ENCODE peak calls at places on chromosomes 6 and 20, in ten cellular contexts. D is IMR-90, R is H9, G is HFFc6, O is endothelial cell, I is pancreas, C is cardiac muscle cell, E is lower leg skin, Y is WTC11, Q is AG09309. X is an unnamed sample.

GRCh38 chr20:11140359-11140758 is 466.6 kb upstream of the JAG1 start:
- DNase-seq in G (peak), Y (no peak), D (peak), I (no peak), E (no peak), C (no peak), Q (peak), R (no peak), O (no peak), X (peak)

GRCh38 chr6:96059586-96059985 is 43.8 kb downstream of the FUT9 start:
- DNase-seq in Y (no peak), D (no peak), I (no peak), O (no peak), R (no peak), G (no peak), E (no peak), Q (no peak), C (no peak), X (peak)

GRCh38 chr20:50558483-50558925 is 48.3 kb downstream of the PTPN1 start:
- DNase-seq in O (no peak), D (peak), E (no peak), G (peak), R (no peak), Y (no peak), Q (peak), C (no peak), I (no peak), X (peak)

GRCh38 chr6:128519931-128520435 is 416 bp downstream of the PTPRK start:
- DNase-seq in R (no peak), C (no peak), G (no peak), I (no peak), Q (no peak), E (peak), O (no peak), D (no peak), Y (no peak), X (no peak)

GRCh38 chr20:33727115-33727479 is 4.7 kb upstream of the ZNF341 start:
- DNase-seq in E (no peak), Y (no peak), R (no peak), G (no peak), Q (no peak), O (no peak), I (no peak), C (no peak), D (no peak), X (no peak)

GRCh38 chr6:36273067-36273466 is 3.2 kb downstream of the PNPLA1 start:
- DNase-seq in E (no peak), R (no peak), I (no peak), G (no peak), Q (no peak), C (no peak), O (no peak), Y (no peak), D (no peak), X (no peak)

GRCh38 chr20:53915459-53916172 is 154.8 kb downstream of the BCAS1 start:
- DNase-seq in Q (peak), O (peak), R (peak), I (peak), G (peak), Y (peak), D (peak), E (peak), C (peak), X (peak)

GRCh38 chr6:18349350-18349749 is 37.8 kb upstream of the RNF144B start:
- DNase-seq in Q (no peak), Y (no peak), E (no peak), R (no peak), O (no peak), I (no peak), C (no peak), D (no peak), G (no peak), X (no peak)

GRCh38 chr6:127893541-127893940 is 7.3 kb downstream of the THEMIS start:
- DNase-seq in O (no peak), R (no peak), Y (no peak), E (no peak), D (no peak), Q (no peak), C (no peak), I (no peak), G (no peak), X (no peak)

GRCh38 chr20:18738055-18738454 is 75.5 kb upstream of the SCP2D1 start:
- DNase-seq in O (no peak), E (no peak), D (no peak), Q (no peak), Y (no peak), I (no peak), G (no peak), C (no peak), R (no peak), X (no peak)

GRCh38 chr6:107655245-107655644 is 165.3 kb downstream of the SOBP start:
- DNase-seq in D (no peak), R (peak), O (peak), G (no peak), E (no peak), I (no peak), Q (no peak), C (peak), Y (peak), X (no peak)

GRCh38 chr6:110039996-110040383 is 61.9 kb downstream of the GPR6 start:
- DNase-seq in R (peak), C (peak), Y (peak), D (peak), O (peak), Q (no peak), I (no peak), E (peak), G (peak), X (peak)

GRCh38 chr6:24504642-24505586 is 10.1 kb downstream of the ALDH5A1 start:
- DNase-seq in Q (no peak), E (peak), I (no peak), Y (no peak), R (no peak), O (no peak), D (no peak), C (no peak), G (no peak), X (no peak)

GRCh38 chr20:41135187-41135887 is 2.0 kb upstream of the PLCG1 start:
- DNase-seq in Y (peak), Q (no peak), E (no peak), R (peak), C (peak), I (peak), D (peak), O (peak), G (no peak), X (no peak)

GRCh38 chr6:37588745-37589139 is 89.0 kb upstream of the CCDC167 start:
- DNase-seq in R (no peak), I (no peak), Y (no peak), D (no peak), Q (no peak), G (no peak), C (no peak), O (no peak), E (no peak), X (no peak)

GRCh38 chr6:103895136-103895535 is 964.6 kb downstream of the HACE1 start:
- DNase-seq in Y (no peak), G (no peak), C (no peak), I (no peak), R (no peak), E (no peak), Q (no peak), D (no peak), O (no peak), X (no peak)

GRCh38 chr6:106381871-106382270 is 21.4 kb downstream of the CRYBG1 start:
- DNase-seq in R (no peak), Q (no peak), E (no peak), D (no peak), I (no peak), Y (no peak), G (no peak), O (no peak), C (peak), X (no peak)

GRCh38 chr6:128327890-128328289 is 192.5 kb downstream of the PTPRK start:
- DNase-seq in G (peak), Q (no peak), I (no peak), Y (peak), E (no peak), R (peak), C (peak), O (peak), D (peak), X (no peak)

GRCh38 chr20:41249781-41250281 is 67.7 kb downstream of the ZHX3 start:
- DNase-seq in D (peak), R (peak), Y (peak), C (peak), G (no peak), O (peak), I (no peak), Q (no peak), E (no peak), X (peak)

GRCh38 chr20:63854069-63854765 is 7.1 kb upstream of the ABHD16B start:
- DNase-seq in E (no peak), R (no peak), Q (no peak), C (no peak), D (no peak), Y (peak), O (no peak), G (no peak), I (no peak), X (no peak)

GRCh38 chr20:10453241-10453640 is 18.1 kb downstream of the SLX4IP start:
- DNase-seq in E (no peak), I (no peak), G (no peak), R (no peak), C (no peak), D (no peak), Q (no peak), Y (no peak), O (peak), X (no peak)

GRCh38 chr6:106448000-106448426 is 87.5 kb downstream of the CRYBG1 start:
- DNase-seq in D (no peak), Y (no peak), C (no peak), I (no peak), E (no peak), Q (no peak), R (no peak), O (no peak), G (no peak), X (no peak)

GRCh38 chr20:62665826-62666735 is 23.8 kb downstream of the SLCO4A1 start:
- DNase-seq in O (no peak), Y (no peak), I (no peak), R (no peak), D (no peak), G (no peak), C (no peak), Q (no peak), E (no peak), X (no peak)

GRCh38 chr20:54668271-54669053 is 193.1 kb downstream of the DOK5 start:
- DNase-seq in R (peak), E (no peak), C (peak), D (peak), O (peak), Y (peak), Q (no peak), I (peak), G (no peak), X (no peak)

GRCh38 chr6:158818580-158819212 is 472 bp downstream of the EZR start:
- DNase-seq in R (peak), Q (no peak), E (peak), O (peak), Y (peak), D (peak), G (peak), I (peak), C (peak), X (peak)

GRCh38 chr6:15498640-15499039 is 164.2 kb downstream of the DTNBP1 start:
- DNase-seq in R (no peak), E (peak), D (no peak), C (no peak), G (no peak), Y (no peak), I (no peak), O (no peak), Q (no peak), X (no peak)

GRCh38 chr6:112690497-112691202 is 343.5 kb downstream of the RFPL4B start:
- DNase-seq in Y (no peak), C (no peak), R (no peak), G (peak), E (no peak), I (no peak), Q (peak), O (no peak), D (peak), X (no peak)

GRCh38 chr6:160979063-160979708 is 12.4 kb upstream of the MAP3K4 start:
- DNase-seq in O (no peak), I (no peak), E (no peak), C (no peak), Q (no peak), G (peak), D (peak), Y (no peak), R (no peak), X (no peak)

GRCh38 chr20:64044484-64045247 is 4.8 kb downstream of the SOX18 start:
- DNase-seq in E (no peak), D (peak), Y (no peak), Q (no peak), O (peak), R (no peak), C (no peak), I (no peak), G (peak), X (peak)

GRCh38 chr6:142685852-142686718 is 258.9 kb downstream of the HIVEP2 start:
- DNase-seq in Q (no peak), G (no peak), Y (no peak), O (no peak), D (no peak), E (no peak), R (no peak), I (no peak), C (no peak), X (no peak)

GRCh38 chr20:57432874-57433491 is 41.8 kb downstream of the RBM38 start:
- DNase-seq in D (no peak), O (no peak), G (no peak), I (no peak), Q (no peak), R (no peak), E (no peak), Y (no peak), C (peak), X (no peak)

GRCh38 chr6:116011096-116011401 is 49.6 kb downstream of the FRK start:
- DNase-seq in G (no peak), I (no peak), Q (no peak), C (no peak), E (no peak), Y (no peak), O (no peak), D (no peak), R (no peak), X (peak)
- TF ChIP-seq CTCF in G (peak), I (no peak), Q (no peak), C (no peak), E (no peak), Y (peak), O (no peak), D (no peak), R (peak), X (no peak)

GRCh38 chr20:25083773-25084615 is 2.1 kb upstream of the VSX1 start:
- DNase-seq in E (peak), G (no peak), R (peak), D (no peak), C (no peak), I (peak), Q (no peak), O (no peak), Y (no peak), X (no peak)
- TF ChIP-seq CTCF in E (no peak), G (peak), R (peak), D (peak), C (no peak), I (no peak), Q (peak), O (no peak), Y (no peak), X (no peak)

GRCh38 chr6:22904413-22904812 is 335.0 kb downstream of the HDGFL1 start:
- DNase-seq in R (no peak), C (no peak), Q (no peak), E (no peak), I (no peak), Y (no peak), D (peak), G (no peak), O (no peak), X (peak)

GRCh38 chr6:22907085-22907484 is 337.7 kb downstream of the HDGFL1 start:
- DNase-seq in I (no peak), E (no peak), Y (no peak), R (no peak), O (no peak), D (no peak), Q (no peak), C (no peak), G (no peak), X (no peak)

GRCh38 chr6:22910370-22910769 is 341.0 kb downstream of the HDGFL1 start:
- DNase-seq in Q (no peak), R (no peak), E (no peak), G (no peak), Y (no peak), I (no peak), C (no peak), O (no peak), D (no peak), X (no peak)

GRCh38 chr6:22906091-22906549 is 336.8 kb downstream of the HDGFL1 start:
- DNase-seq in Y (no peak), O (no peak), E (no peak), I (no peak), G (peak), Q (no peak), R (no peak), C (peak), D (no peak), X (peak)
- TF ChIP-seq CTCF in Y (no peak), O (peak), E (no peak), I (no peak), G (peak), Q (peak), R (peak), C (peak), D (peak), X (peak)

GRCh38 chr20:37902504-37903313 is at the start of gene VSTM2L:
- DNase-seq in O (peak), Q (peak), D (peak), I (peak), R (peak), E (no peak), C (peak), G (peak), Y (peak), X (peak)
- TF ChIP-seq CTCF in O (no peak), Q (no peak), D (no peak), I (no peak), R (no peak), E (no peak), C (no peak), G (no peak), Y (no peak), X (no peak)

DNA sequence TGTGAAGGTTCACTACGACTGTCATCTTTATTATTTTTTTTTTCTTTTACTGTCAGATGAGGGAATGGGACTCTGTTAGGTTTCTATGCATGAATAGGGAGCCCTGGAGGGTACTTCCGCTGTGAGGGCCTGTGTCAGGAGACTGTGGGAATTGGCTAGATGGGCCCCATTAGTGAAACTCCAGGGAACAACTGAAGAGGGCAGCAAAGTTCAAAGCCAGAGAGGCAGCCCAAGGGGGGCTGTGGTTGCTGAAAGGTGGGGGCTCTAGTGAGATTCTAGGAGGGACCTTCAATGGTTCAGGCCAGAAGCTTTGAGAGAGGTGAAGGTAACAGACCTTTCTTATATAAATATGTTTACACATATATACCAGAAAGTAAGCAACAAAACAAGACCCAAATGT is 13.2 kb upstream of the EPB41L1 start:
- DNase-seq in I (no peak), Q (no peak), R (no peak), D (no peak), Y (no peak), C (no peak), E (no peak), O (no peak), G (no peak), X (no peak)
- TF ChIP-seq CTCF in I (no peak), Q (no peak), R (peak), D (peak), Y (no peak), C (no peak), E (no peak), O (no peak), G (peak), X (no peak)

DNA sequence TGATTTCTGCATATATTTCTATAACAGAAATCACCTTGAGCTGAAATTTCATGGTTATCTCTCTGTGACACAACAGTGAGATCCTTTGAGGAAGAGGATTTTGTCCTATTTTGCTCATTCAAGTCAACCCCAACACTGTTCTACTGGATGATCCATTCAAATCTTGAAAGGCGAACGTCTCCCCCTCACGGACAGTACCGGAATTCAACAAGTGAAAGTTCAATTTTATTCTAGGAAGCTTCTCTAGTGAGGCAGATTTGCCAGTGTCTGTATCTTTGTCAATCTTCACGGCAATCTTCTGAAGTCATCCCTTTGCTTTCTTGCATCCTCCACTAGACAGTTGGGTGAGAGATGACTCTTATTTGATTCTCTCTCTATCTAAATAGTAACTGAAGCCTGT is 91.7 kb upstream of the PDE7B start:
- DNase-seq in O (no peak), D (peak), C (no peak), Q (no peak), R (no peak), Y (peak), G (no peak), I (no peak), E (no peak), X (peak)
- TF ChIP-seq CTCF in O (no peak), D (peak), C (peak), Q (no peak), R (peak), Y (no peak), G (no peak), I (no peak), E (no peak), X (peak)

X was measured in astrocyte of the spinal cord.